ENCODE peak calls at places on chromosomes 3 and 15, in five cellular contexts. K is uterus, B is cardiac muscle cell, D is A549, P is tibial nerve. E is an unnamed sample.
A peak's percentile ranks its signal among the peaks of the same experiment; 100 is the strongest.

GRCh38 chr3:38438421-38438820 is 15.3 kb upstream of the ACVR2B start:
- DNase-seq in B (no peak), P (peak; percentile 50), K (no peak), D (no peak), E (no peak)

GRCh38 chr3:157782236-157782635 is 279.0 kb upstream of the VEPH1 start:
- DNase-seq in B (no peak), P (no peak), D (no peak), K (no peak), E (no peak)

GRCh38 chr3:193851416-193851815 is 258.4 kb downstream of the OPA1 start:
- DNase-seq in D (no peak), B (no peak), P (no peak), K (no peak), E (no peak)

GRCh38 chr15:66706225-66706732 is 4.2 kb downstream of the SMAD6 start:
- DNase-seq in D (peak; percentile 61), B (peak; percentile 41), P (no peak), K (no peak), E (no peak)

GRCh38 chr3:122233109-122233952 is 49.9 kb downstream of the CASR start:
- DNase-seq in D (no peak), P (peak; percentile 47), B (no peak), K (no peak), E (no peak)

GRCh38 chr3:194689493-194689901 is 3.8 kb downstream of the FAM43A start:
- DNase-seq in B (no peak), D (no peak), P (peak; percentile 11), K (peak; percentile 50), E (no peak)

GRCh38 chr15:60004019-60004845 is at the start of gene FOXB1:
- DNase-seq in P (no peak), K (no peak), D (no peak), B (peak; percentile 72), E (no peak)

GRCh38 chr3:53162672-53163458 is 1.9 kb downstream of the PRKCD start:
- DNase-seq in B (peak; percentile 18), K (no peak), P (no peak), D (no peak), E (no peak)

GRCh38 chr3:87209115-87209514 is 18.0 kb upstream of the CHMP2B start:
- DNase-seq in D (no peak), P (no peak), K (no peak), B (peak; percentile 14), E (no peak)

GRCh38 chr3:5520237-5520636 is 332.7 kb downstream of the EDEM1 start:
- DNase-seq in B (no peak), P (no peak), K (no peak), D (peak; percentile 27), E (no peak)

GRCh38 chr3:173396191-173397041 is 1.1 kb upstream of the NLGN1 start:
- DNase-seq in B (peak; percentile 18), P (peak; percentile 6), K (peak; percentile 20), D (no peak), E (no peak)

GRCh38 chr15:82916161-82916952 is 36.2 kb downstream of the HOMER2 start:
- DNase-seq in B (no peak), P (no peak), K (no peak), D (no peak), E (no peak)

GRCh38 chr3:18098960-18099587 is 326.1 kb downstream of the SATB1 start:
- DNase-seq in B (no peak), D (peak; percentile 78), K (no peak), P (no peak), E (no peak)

GRCh38 chr3:196914866-196915265 is 27.5 kb downstream of the NCBP2 start:
- DNase-seq in D (no peak), B (no peak), P (no peak), K (no peak), E (no peak)

GRCh38 chr3:123088360-123088759 is 21.5 kb downstream of the PDIA5 start:
- DNase-seq in B (no peak), K (no peak), P (no peak), D (no peak), E (no peak)

GRCh38 chr15:71391421-71392047 is 276.3 kb downstream of the THSD4 start:
- DNase-seq in P (no peak), D (no peak), B (no peak), K (no peak), E (no peak)

GRCh38 chr3:138513073-138513843 is 78.8 kb downstream of the ESYT3 start:
- DNase-seq in B (no peak), P (no peak), D (no peak), K (no peak), E (no peak)

GRCh38 chr3:166211451-166211850 is 374.2 kb upstream of the BCHE start:
- DNase-seq in P (no peak), D (no peak), K (no peak), B (no peak), E (no peak)

GRCh38 chr3:150635076-150635475 is 32.0 kb downstream of the SELENOT start:
- DNase-seq in P (no peak), B (no peak), D (no peak), K (no peak), E (no peak)

GRCh38 chr3:65182682-65183081 is 494.9 kb upstream of the ADAMTS9 start:
- DNase-seq in P (no peak), K (no peak), B (no peak), D (no peak), E (no peak)

GRCh38 chr3:50139308-50139707 is 15.8 kb upstream of the SEMA3F start:
- DNase-seq in P (no peak), B (no peak), K (no peak), D (no peak), E (no peak)

DNA sequence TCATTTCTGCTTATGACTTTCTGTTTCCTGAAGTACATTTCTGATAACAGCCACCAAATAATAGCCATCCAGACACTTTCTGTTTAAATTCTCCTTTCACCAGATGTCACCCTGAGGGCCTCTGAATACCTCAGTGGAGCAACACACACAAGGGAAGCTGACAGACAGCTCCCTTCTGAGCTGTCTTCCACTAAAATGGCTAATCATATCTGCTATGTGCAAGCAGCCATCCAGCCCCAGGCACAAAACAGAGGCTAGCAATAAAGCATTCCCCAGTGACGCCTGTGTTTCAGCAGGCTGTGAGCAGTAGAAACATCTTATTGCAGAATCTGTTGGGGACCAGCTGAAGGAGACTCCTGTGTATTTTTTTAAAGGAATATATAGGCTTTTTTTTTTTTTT is 666.5 kb upstream of the UBE2E2 start:
- DNase-seq in D (no peak), P (no peak), K (no peak), B (no peak), E (no peak)
- H3K4me3 ChIP-seq in D (no peak overlapping the region), P (no peak overlapping the region), K (no peak overlapping the region), B (no peak overlapping the region), E (no peak overlapping the region)

GRCh38 chr15:49084285-49084570 is 38.0 kb upstream of the SECISBP2L start:
- DNase-seq in B (no peak), D (no peak), P (no peak), K (no peak), E (no peak)
- H3K27ac ChIP-seq in B (no peak overlapping the region), D (no peak overlapping the region), P (no peak overlapping the region), K (no peak overlapping the region), E (no peak overlapping the region)

DNA sequence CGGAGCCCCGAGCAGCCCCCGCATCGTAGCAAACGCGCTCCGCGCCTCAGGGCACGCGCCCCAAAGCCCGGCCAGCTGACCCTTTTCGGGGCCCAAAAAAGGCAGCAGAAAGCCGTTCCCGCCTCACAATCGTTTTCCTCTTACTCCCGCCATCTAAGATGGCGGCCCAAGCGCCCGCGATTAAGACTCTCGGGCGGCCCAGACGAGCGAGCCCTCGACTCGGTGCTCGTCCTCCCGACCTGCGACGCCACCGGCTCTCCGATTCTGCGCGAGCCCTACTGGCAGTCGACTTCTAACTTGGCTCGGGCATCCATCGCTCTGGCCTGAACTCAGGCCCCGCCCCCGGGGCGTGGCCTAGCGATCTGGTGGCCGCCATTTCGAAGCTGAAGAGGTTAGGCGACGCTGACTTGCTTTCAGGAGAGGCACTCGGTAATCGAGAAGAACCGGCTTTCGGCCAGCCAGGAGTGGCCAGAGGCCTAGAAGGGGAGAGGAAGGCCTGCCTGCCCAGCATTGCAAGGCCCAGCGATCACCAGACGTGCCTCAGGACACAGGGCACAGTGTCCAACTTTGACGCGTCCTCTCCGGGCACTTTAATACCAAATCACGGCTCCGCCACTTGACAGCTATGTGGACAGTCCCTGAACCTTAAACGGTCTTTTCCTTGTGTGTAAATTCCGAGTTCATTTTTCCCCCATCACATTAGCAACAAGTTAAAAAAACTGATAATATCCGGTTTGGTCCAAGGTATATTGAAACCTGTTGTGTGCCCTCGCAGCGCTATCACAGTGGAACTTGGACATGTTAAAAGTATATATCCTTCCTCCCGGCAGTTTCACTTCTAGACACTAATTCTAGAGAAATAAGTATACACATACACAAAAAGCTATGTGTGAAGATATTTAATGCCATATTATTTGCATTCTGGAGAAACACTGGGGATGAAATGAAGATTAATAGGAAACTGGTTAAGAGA is at the start of gene RAF1:
- DNase-seq in B (peak; percentile 99), K (peak; percentile 97), P (peak; percentile 99), D (peak; percentile 98), E (peak; percentile 88)
- TF ChIP-seq CTCF in B (no peak), K (peak; percentile 34), P (no peak), D (no peak), E (no peak)

GRCh38 chr3:141426404-141427034 is 58.2 kb downstream of the ZBTB38 start:
- DNase-seq in B (peak; percentile 64), D (peak; percentile 75), K (peak; percentile 91), P (peak; percentile 80), E (peak; percentile 79)
- H3K4me3 ChIP-seq in B (no peak overlapping the region), D (no peak overlapping the region), K (no peak overlapping the region), P (no peak overlapping the region), E (no peak overlapping the region)

DNA sequence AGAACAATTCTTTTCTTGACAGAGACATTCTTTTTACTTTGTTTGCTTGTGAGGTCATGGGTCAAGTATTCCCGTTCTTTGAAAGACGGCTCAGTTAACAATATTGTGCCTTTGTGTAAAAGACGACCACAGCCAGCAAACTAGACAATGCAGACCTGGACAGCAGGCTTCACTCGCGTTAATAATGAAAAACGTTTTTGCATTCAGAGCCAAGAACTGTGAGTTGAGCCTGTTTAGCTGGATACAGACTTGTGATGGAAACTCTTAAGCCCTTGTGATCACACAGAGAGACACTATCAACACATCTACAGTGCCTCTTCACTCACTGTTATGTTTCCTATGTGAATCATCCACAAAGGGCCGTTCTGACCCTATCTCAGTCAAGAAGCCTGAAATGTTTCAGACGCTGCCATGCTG is 37.3 kb upstream of the CMTM7 start:
- DNase-seq in K (no peak), D (peak; percentile 26), B (no peak), P (no peak), E (no peak)
- H3K27ac ChIP-seq in K (no peak overlapping the region), D (no peak overlapping the region), B (no peak overlapping the region), P (no peak overlapping the region), E (no peak overlapping the region)

GRCh38 chr3:58214484-58215316 is 3.9 kb upstream of the DNASE1L3 start:
- DNase-seq in B (no peak), D (peak; percentile 31), P (no peak), K (no peak), E (no peak)
- TF ChIP-seq CTCF in B (no peak), D (no peak), P (no peak), K (no peak), E (no peak)